ENCODE peak calls at places on chromosome 22, in ten cellular contexts. W is GM23248, M is IMR-90, S is fibroblast of lung, V is PC-3, P is neural progenitor cell, C is GM23338, Z is mesenchymal stem cell, T is H9, R is neuronal stem cell. J is an unnamed sample.

GRCh38 chr22:28180804-28181203 is 261.7 kb upstream of the PITPNB start:
- DNase-seq in Z (no peak), V (no peak), R (no peak), W (peak; percentile 32), T (no peak), S (peak; percentile 7), C (no peak), M (no peak), P (no peak), J (no peak)

GRCh38 chr22:49555526-49555925 is 272.1 kb downstream of the BRD1 start:
- DNase-seq in S (no peak), R (no peak), M (no peak), W (no peak), P (no peak), T (no peak), V (no peak), Z (no peak), C (no peak), J (no peak)

GRCh38 chr22:30197389-30197788 is 49.2 kb downstream of the LIF start:
- DNase-seq in W (no peak), M (peak; percentile 29), T (peak; percentile 4), R (no peak), V (no peak), Z (no peak), S (no peak), P (no peak), C (no peak), J (no peak)

GRCh38 chr22:29907753-29908515 is 25.0 kb downstream of the MTMR3 start:
- DNase-seq in V (peak; percentile 98), S (peak; percentile 98), R (no peak), W (peak; percentile 83), M (peak; percentile 99), C (peak; percentile 14), T (no peak), P (no peak), Z (peak; percentile 91), J (peak; percentile 94)

GRCh38 chr22:49663823-49664222 is 163.8 kb downstream of the BRD1 start:
- DNase-seq in M (no peak), T (peak; percentile 14), C (no peak), V (no peak), P (no peak), S (no peak), R (no peak), Z (no peak), W (no peak), J (no peak)

GRCh38 chr22:39949964-39950737 is 10.0 kb upstream of the TMA7B start:
- DNase-seq in S (no peak), M (no peak), R (no peak), C (no peak), V (no peak), W (no peak), P (no peak), T (no peak), Z (peak; percentile 26), J (no peak)

GRCh38 chr22:34639911-34640310 is 426.0 kb upstream of the ISX start:
- DNase-seq in M (no peak), V (no peak), P (no peak), W (no peak), Z (no peak), R (no peak), S (no peak), T (no peak), C (no peak), J (peak; percentile 20)

GRCh38 chr22:30861131-30861530 is 107.4 kb downstream of the MORC2 start:
- DNase-seq in T (peak; percentile 21), M (no peak), Z (no peak), P (no peak), W (no peak), V (no peak), C (no peak), S (no peak), R (no peak), J (no peak)

GRCh38 chr22:17946691-17947367 is 77.5 kb downstream of the MICAL3 start:
- DNase-seq in C (no peak), V (no peak), W (no peak), Z (no peak), M (no peak), R (no peak), T (no peak), P (no peak), S (no peak), J (peak; percentile 33)

GRCh38 chr22:37747090-37747714 is 50.4 kb downstream of the TRIOBP start:
- DNase-seq in C (no peak), W (peak; percentile 70), M (peak; percentile 66), T (peak; percentile 59), P (peak; percentile 31), Z (peak; percentile 76), R (no peak), V (peak; percentile 80), S (peak; percentile 47), J (peak; percentile 56)

GRCh38 chr22:44497218-44497903 is 672 bp downstream of the RTL6 start:
- DNase-seq in R (peak; percentile 9), W (peak; percentile 59), Z (peak; percentile 11), S (peak; percentile 27), P (peak; percentile 40), T (no peak), V (no peak), C (peak; percentile 37), M (peak; percentile 34), J (peak; percentile 3)

GRCh38 chr22:20937794-20938148 is 20.6 kb downstream of the CRKL start:
- DNase-seq in Z (no peak), S (no peak), V (no peak), C (no peak), P (no peak), R (no peak), W (no peak), M (no peak), T (no peak), J (no peak)

GRCh38 chr22:20940178-20940790 is 23.1 kb downstream of the CRKL start:
- DNase-seq in C (no peak), M (no peak), P (no peak), W (peak; percentile 55), S (no peak), R (no peak), T (no peak), V (no peak), Z (no peak), J (no peak)

GRCh38 chr22:20937031-20937793 is 20.0 kb downstream of the CRKL start:
- DNase-seq in Z (no peak), V (no peak), C (no peak), P (no peak), T (no peak), S (no peak), W (no peak), M (no peak), R (no peak), J (no peak)

GRCh38 chr22:20940904-20941385 is 23.7 kb downstream of the CRKL start:
- DNase-seq in Z (no peak), T (no peak), S (no peak), R (no peak), M (no peak), C (no peak), V (no peak), W (peak; percentile 48), P (no peak), J (no peak)

GRCh38 chr22:20938272-20938671 is 21.1 kb downstream of the CRKL start:
- DNase-seq in C (no peak), V (no peak), S (no peak), Z (no peak), W (no peak), M (no peak), R (no peak), T (no peak), P (no peak), J (no peak)
- H2AFZ ChIP-seq in C (no peak overlapping the region), V (no peak overlapping the region), S (no peak overlapping the region), Z (no peak overlapping the region), W (no peak overlapping the region), M (no peak overlapping the region), R (no peak overlapping the region), T (no peak overlapping the region), P (no peak overlapping the region), J (no peak overlapping the region)

DNA sequence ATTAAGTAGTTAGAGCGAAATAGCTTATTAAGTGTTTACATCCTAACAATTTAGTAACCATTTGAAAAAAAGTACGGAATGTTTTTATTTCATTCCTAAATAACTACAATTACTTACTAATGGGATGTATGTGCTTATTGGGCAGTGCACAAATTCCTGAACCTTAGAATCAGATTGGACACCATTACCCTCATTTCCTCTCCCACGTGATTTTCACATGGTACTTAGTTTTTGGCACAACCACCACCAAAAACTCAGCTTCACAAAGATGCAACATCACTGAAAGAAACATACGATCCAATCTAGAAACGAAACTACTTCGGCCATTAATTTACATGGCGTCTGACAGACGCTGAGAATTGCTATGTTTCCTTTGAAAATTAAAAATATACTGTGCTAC is 81.5 kb downstream of the FBXO7 start:
- DNase-seq in S (no peak), M (no peak), T (no peak), Z (no peak), R (no peak), W (no peak), V (no peak), P (no peak), C (no peak), J (no peak)
- H2AFZ ChIP-seq in S (no peak overlapping the region), M (no peak overlapping the region), T (no peak overlapping the region), Z (no peak overlapping the region), R (no peak overlapping the region), W (peak overlapping the region; percentile 7), V (no peak overlapping the region), P (no peak overlapping the region), C (no peak overlapping the region), J (no peak overlapping the region)

DNA sequence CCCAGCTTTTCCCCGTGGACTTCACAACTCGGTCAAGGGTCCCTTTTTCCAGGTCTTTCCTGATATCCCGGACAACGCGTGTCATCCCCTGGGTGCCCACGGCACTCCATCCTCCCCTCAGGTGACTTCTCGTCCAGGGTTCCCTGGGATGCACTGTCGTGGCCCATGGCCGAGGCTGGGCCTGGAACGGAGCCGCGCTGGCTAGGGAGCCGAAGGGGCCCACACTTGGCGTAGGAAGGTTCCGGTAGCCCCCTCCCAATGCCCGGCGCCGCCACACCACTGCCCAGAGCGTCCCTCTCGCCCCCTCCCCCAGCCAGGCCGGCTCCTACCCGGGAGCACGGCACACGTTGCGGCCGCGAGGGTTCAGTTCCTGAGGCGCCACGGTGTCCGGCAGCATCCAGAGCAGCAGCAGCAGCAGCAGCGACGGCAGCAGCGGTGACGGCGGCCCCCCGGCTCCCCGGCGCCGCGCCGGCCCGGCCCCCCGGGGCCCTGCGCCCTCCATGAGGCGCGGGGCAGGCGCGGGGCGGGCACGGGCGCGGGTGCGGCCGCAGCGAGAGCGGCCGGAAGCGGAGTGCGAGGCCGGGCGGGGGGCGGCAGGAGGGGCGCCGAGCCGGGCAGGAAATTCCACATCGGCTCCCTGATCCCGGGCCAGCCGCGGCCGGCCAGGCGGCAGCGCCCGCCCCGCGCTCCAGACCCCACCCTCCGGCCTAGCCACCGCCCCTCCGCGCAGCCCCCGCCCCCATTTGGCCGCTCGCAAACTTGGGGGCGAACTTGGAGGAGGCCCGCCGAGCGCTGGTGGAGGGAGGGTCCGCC is at the start of gene SCARF2:
- DNase-seq in R (peak; percentile 56), Z (peak; percentile 69), S (peak; percentile 73), P (peak; percentile 81), V (no peak), M (peak; percentile 62), C (peak; percentile 86), W (peak; percentile 78), T (peak; percentile 70), J (no peak)
- H2AFZ ChIP-seq in R (peak within 1 kb of the TSS; percentile 99), Z (peak within 1 kb of the TSS; percentile 78), S (peak within 1 kb of the TSS; percentile 52), P (peak within 1 kb of the TSS; percentile 9), V (peak within 1 kb of the TSS; percentile 81), M (peak within 1 kb of the TSS; percentile 96), C (peak within 1 kb of the TSS; percentile 94), W (peak within 1 kb of the TSS; percentile 75), T (no peak within 1 kb of the TSS), J (peak within 1 kb of the TSS; percentile 31)

DNA sequence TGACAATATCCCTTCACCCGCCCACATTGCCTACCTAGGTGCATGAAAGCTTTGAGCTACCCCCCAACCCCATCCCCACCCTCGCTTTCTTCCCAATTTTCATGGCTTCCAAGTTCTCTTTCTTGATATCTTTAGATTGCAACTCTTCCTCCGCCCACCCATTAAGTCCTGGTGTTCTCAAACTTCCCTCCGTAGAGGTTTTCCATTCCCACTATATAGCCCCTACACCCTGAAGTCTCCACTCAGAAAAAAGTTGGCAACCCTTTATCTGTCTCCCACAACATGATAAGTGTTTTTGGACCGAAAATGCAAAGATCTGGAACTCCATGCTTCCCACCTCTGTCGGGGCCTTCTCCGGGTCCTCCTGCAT is 553 bp downstream of the ZNF70 start:
- DNase-seq in Z (peak; percentile 15), V (no peak), P (no peak), W (no peak), C (no peak), S (no peak), R (no peak), M (no peak), T (no peak), J (no peak)
- H2AFZ ChIP-seq in Z (no peak overlapping the region), V (peak overlapping the region; percentile 95), P (peak overlapping the region; percentile 86), W (peak overlapping the region; percentile 89), C (peak overlapping the region; percentile 96), S (peak overlapping the region; percentile 83), R (peak overlapping the region; percentile 98), M (peak overlapping the region; percentile 86), T (no peak overlapping the region), J (peak overlapping the region; percentile 91)

J was measured in mammary epithelial cell.